ENCODE peak calls at places on chromosome 2, in seven cellular contexts. One of them, this sample, is unnamed.

GRCh38 chr2:55862673-55863390 is 60.8 kb downstream of the EFEMP1 start:
- DNase-seq in sigmoid colon: peak; percentile 74
- DNase-seq in IMR-90: peak; percentile 100
- DNase-seq in right lobe of liver: no peak
- DNase-seq in transverse colon: no peak
- DNase-seq in adrenal gland: no peak
- DNase-seq in A549: peak; percentile 94
- DNase-seq in this sample: no peak

GRCh38 chr2:184053326-184053725 is 545.0 kb upstream of the ZNF804A start:
- DNase-seq in sigmoid colon: no peak
- DNase-seq in IMR-90: no peak
- DNase-seq in right lobe of liver: no peak
- DNase-seq in transverse colon: peak; percentile 38
- DNase-seq in adrenal gland: no peak
- DNase-seq in A549: peak; percentile 14
- DNase-seq in this sample: no peak

GRCh38 chr2:112867701-112868631 is 31.4 kb upstream of the IL1B start:
- DNase-seq in sigmoid colon: no peak
- DNase-seq in IMR-90: no peak
- DNase-seq in right lobe of liver: no peak
- DNase-seq in transverse colon: peak; percentile 34
- DNase-seq in adrenal gland: no peak
- DNase-seq in A549: no peak
- DNase-seq in this sample: no peak

GRCh38 chr2:131008967-131009366 is 84.3 kb downstream of the FAM168B start:
- DNase-seq in sigmoid colon: no peak
- DNase-seq in IMR-90: no peak
- DNase-seq in right lobe of liver: no peak
- DNase-seq in transverse colon: no peak
- DNase-seq in adrenal gland: no peak
- DNase-seq in A549: no peak
- DNase-seq in this sample: no peak

GRCh38 chr2:38261569-38262513 is 115.2 kb downstream of the ATL2 start:
- DNase-seq in sigmoid colon: no peak
- DNase-seq in IMR-90: no peak
- DNase-seq in right lobe of liver: no peak
- DNase-seq in transverse colon: no peak
- DNase-seq in adrenal gland: no peak
- DNase-seq in A549: no peak
- DNase-seq in this sample: no peak

GRCh38 chr2:109058215-109058614 is 69.2 kb upstream of the EDAR start:
- DNase-seq in sigmoid colon: no peak
- DNase-seq in IMR-90: no peak
- DNase-seq in right lobe of liver: no peak
- DNase-seq in transverse colon: no peak
- DNase-seq in adrenal gland: no peak
- DNase-seq in A549: no peak
- DNase-seq in this sample: no peak

GRCh38 chr2:156331572-156332451 is 709 bp downstream of the NR4A2 start:
- DNase-seq in sigmoid colon: peak; percentile 91
- DNase-seq in IMR-90: peak; percentile 77
- DNase-seq in right lobe of liver: peak; percentile 73
- DNase-seq in transverse colon: peak; percentile 74
- DNase-seq in adrenal gland: peak; percentile 66
- DNase-seq in A549: peak; percentile 66
- DNase-seq in this sample: no peak

GRCh38 chr2:154813636-154814035 is 115.1 kb downstream of the KCNJ3 start:
- DNase-seq in sigmoid colon: no peak
- DNase-seq in IMR-90: no peak
- DNase-seq in right lobe of liver: no peak
- DNase-seq in transverse colon: no peak
- DNase-seq in adrenal gland: no peak
- DNase-seq in A549: no peak
- DNase-seq in this sample: no peak

GRCh38 chr2:56729212-56729611 is 545.4 kb downstream of the CCDC85A start:
- DNase-seq in sigmoid colon: no peak
- DNase-seq in IMR-90: no peak
- DNase-seq in right lobe of liver: no peak
- DNase-seq in transverse colon: no peak
- DNase-seq in adrenal gland: no peak
- DNase-seq in A549: no peak
- DNase-seq in this sample: no peak

GRCh38 chr2:175807031-175807873 is 194.8 kb downstream of the LNPK start:
- DNase-seq in sigmoid colon: no peak
- DNase-seq in IMR-90: peak; percentile 16
- DNase-seq in right lobe of liver: no peak
- DNase-seq in transverse colon: no peak
- DNase-seq in adrenal gland: no peak
- DNase-seq in A549: no peak
- DNase-seq in this sample: no peak

GRCh38 chr2:31382452-31383120 is 32.0 kb downstream of the XDH start:
- DNase-seq in sigmoid colon: no peak
- DNase-seq in IMR-90: peak; percentile 79
- DNase-seq in right lobe of liver: no peak
- DNase-seq in transverse colon: no peak
- DNase-seq in adrenal gland: no peak
- DNase-seq in A549: peak; percentile 10
- DNase-seq in this sample: no peak

GRCh38 chr2:1091895-1092585 is 141.4 kb downstream of the SNTG2 start:
- DNase-seq in sigmoid colon: no peak
- DNase-seq in IMR-90: peak; percentile 25
- DNase-seq in right lobe of liver: no peak
- DNase-seq in transverse colon: no peak
- DNase-seq in adrenal gland: no peak
- DNase-seq in A549: no peak
- DNase-seq in this sample: no peak

GRCh38 chr2:210224660-210225460 is at the start of gene ACADL:
- DNase-seq in sigmoid colon: no peak
- DNase-seq in IMR-90: no peak
- DNase-seq in right lobe of liver: peak; percentile 87
- DNase-seq in transverse colon: peak; percentile 49
- DNase-seq in adrenal gland: peak; percentile 54
- DNase-seq in A549: peak; percentile 32
- DNase-seq in this sample: no peak

DNA sequence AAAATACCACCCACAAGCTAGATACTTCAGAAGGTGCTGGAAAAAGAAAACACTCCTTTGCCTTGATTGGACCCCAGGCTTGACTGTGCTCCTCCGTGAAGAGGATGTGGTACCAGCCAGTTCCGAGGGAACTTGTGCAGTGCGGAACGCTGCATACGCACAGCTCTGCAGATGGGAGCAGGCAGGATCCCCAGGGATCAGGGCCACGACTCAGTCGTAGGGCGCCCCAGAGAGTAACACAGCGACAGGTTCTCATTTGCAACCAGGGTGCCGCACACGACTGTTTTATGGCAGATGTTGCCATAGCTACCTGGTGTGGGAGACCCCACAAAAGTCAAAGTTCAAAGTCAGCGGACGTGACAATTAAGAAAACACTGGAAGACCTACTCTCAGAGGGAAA is 821 bp downstream of the MALL start:
- DNase-seq in sigmoid colon: no peak
- DNase-seq in IMR-90: no peak
- DNase-seq in right lobe of liver: no peak
- DNase-seq in transverse colon: peak; percentile 27
- DNase-seq in adrenal gland: no peak
- DNase-seq in A549: peak; percentile 60
- DNase-seq in this sample: no peak
- TF ChIP-seq POLR2A in sigmoid colon: no peak
- TF ChIP-seq POLR2A in IMR-90: no peak
- TF ChIP-seq POLR2A in right lobe of liver: no peak
- TF ChIP-seq POLR2A in transverse colon: no peak
- TF ChIP-seq POLR2A in adrenal gland: no peak
- TF ChIP-seq POLR2A in A549: no peak
- TF ChIP-seq POLR2A in this sample: no peak

GRCh38 chr2:213017404-213017803 is 134.0 kb downstream of the IKZF2 start:
- DNase-seq in sigmoid colon: no peak
- DNase-seq in IMR-90: no peak
- DNase-seq in right lobe of liver: no peak
- DNase-seq in transverse colon: no peak
- DNase-seq in adrenal gland: no peak
- DNase-seq in A549: no peak
- DNase-seq in this sample: no peak
- TF ChIP-seq POLR2A in sigmoid colon: no peak
- TF ChIP-seq POLR2A in IMR-90: no peak
- TF ChIP-seq POLR2A in right lobe of liver: no peak
- TF ChIP-seq POLR2A in transverse colon: no peak
- TF ChIP-seq POLR2A in adrenal gland: no peak
- TF ChIP-seq POLR2A in A549: no peak
- TF ChIP-seq POLR2A in this sample: no peak

GRCh38 chr2:20212459-20212870 is 12.5 kb downstream of the SDC1 start:
- DNase-seq in sigmoid colon: no peak
- DNase-seq in IMR-90: peak; percentile 51
- DNase-seq in right lobe of liver: no peak
- DNase-seq in transverse colon: no peak
- DNase-seq in adrenal gland: no peak
- DNase-seq in A549: no peak
- DNase-seq in this sample: no peak
- TF ChIP-seq POLR2A in sigmoid colon: no peak
- TF ChIP-seq POLR2A in IMR-90: no peak
- TF ChIP-seq POLR2A in right lobe of liver: no peak
- TF ChIP-seq POLR2A in transverse colon: no peak
- TF ChIP-seq POLR2A in adrenal gland: no peak
- TF ChIP-seq POLR2A in A549: no peak
- TF ChIP-seq POLR2A in this sample: peak; percentile 18

GRCh38 chr2:138502253-138503086 is 900 bp downstream of the SPOPL start:
- DNase-seq in sigmoid colon: no peak
- DNase-seq in IMR-90: no peak
- DNase-seq in right lobe of liver: no peak
- DNase-seq in transverse colon: no peak
- DNase-seq in adrenal gland: no peak
- DNase-seq in A549: no peak
- DNase-seq in this sample: no peak

GRCh38 chr2:138500592-138501426 is 761 bp upstream of the SPOPL start:
- DNase-seq in sigmoid colon: peak; percentile 66
- DNase-seq in IMR-90: no peak
- DNase-seq in right lobe of liver: no peak
- DNase-seq in transverse colon: peak; percentile 31
- DNase-seq in adrenal gland: no peak
- DNase-seq in A549: no peak
- DNase-seq in this sample: no peak

GRCh38 chr2:138499684-138500083 is 1.9 kb upstream of the SPOPL start:
- DNase-seq in sigmoid colon: no peak
- DNase-seq in IMR-90: no peak
- DNase-seq in right lobe of liver: no peak
- DNase-seq in transverse colon: no peak
- DNase-seq in adrenal gland: no peak
- DNase-seq in A549: no peak
- DNase-seq in this sample: no peak

GRCh38 chr2:138503087-138503442 is 1.5 kb downstream of the SPOPL start:
- DNase-seq in sigmoid colon: no peak
- DNase-seq in IMR-90: no peak
- DNase-seq in right lobe of liver: no peak
- DNase-seq in transverse colon: no peak
- DNase-seq in adrenal gland: no peak
- DNase-seq in A549: no peak
- DNase-seq in this sample: no peak

GRCh38 chr2:138501427-138502252 is at the start of gene SPOPL:
- DNase-seq in sigmoid colon: peak; percentile 95
- DNase-seq in IMR-90: peak; percentile 74
- DNase-seq in right lobe of liver: peak; percentile 96
- DNase-seq in transverse colon: peak; percentile 95
- DNase-seq in adrenal gland: peak; percentile 95
- DNase-seq in A549: peak; percentile 89
- DNase-seq in this sample: peak; percentile 26
- TF ChIP-seq POLR2A in sigmoid colon: peak; percentile 38
- TF ChIP-seq POLR2A in IMR-90: peak; percentile 77
- TF ChIP-seq POLR2A in right lobe of liver: peak; percentile 91
- TF ChIP-seq POLR2A in transverse colon: peak; percentile 52
- TF ChIP-seq POLR2A in adrenal gland: peak; percentile 83
- TF ChIP-seq POLR2A in A549: peak; percentile 93
- TF ChIP-seq POLR2A in this sample: peak; percentile 60

GRCh38 chr2:70248145-70248809 is at the start of gene TIA1:
- DNase-seq in sigmoid colon: peak; percentile 99
- DNase-seq in IMR-90: peak; percentile 97
- DNase-seq in right lobe of liver: peak; percentile 98
- DNase-seq in transverse colon: peak; percentile 99
- DNase-seq in adrenal gland: peak; percentile 98
- DNase-seq in A549: peak; percentile 99
- DNase-seq in this sample: peak; percentile 85
- TF ChIP-seq POLR2A in sigmoid colon: peak; percentile 66
- TF ChIP-seq POLR2A in IMR-90: peak; percentile 95
- TF ChIP-seq POLR2A in right lobe of liver: peak; percentile 81
- TF ChIP-seq POLR2A in transverse colon: peak; percentile 89
- TF ChIP-seq POLR2A in adrenal gland: peak; percentile 94
- TF ChIP-seq POLR2A in A549: peak; percentile 74
- TF ChIP-seq POLR2A in this sample: peak; percentile 61

This sample was measured in esophagus squamous epithelium.